ENCODE peak calls at places on chromosomes 3 and 15, in four cellular contexts. One of them, this sample, is unnamed.

GRCh38 chr15:82263350-82263749 is 732 bp downstream of the SAXO2 start:
- DNase-seq in colonic mucosa: peak; percentile 27
- DNase-seq in OCI-LY7: no peak
- DNase-seq in HCT116: no peak
- DNase-seq in this sample: peak; percentile 36

GRCh38 chr15:89016549-89017041 is 71.7 kb upstream of the ABHD2 start:
- DNase-seq in colonic mucosa: no peak
- DNase-seq in OCI-LY7: no peak
- DNase-seq in HCT116: peak; percentile 23
- DNase-seq in this sample: no peak

GRCh38 chr3:171745577-171746319 is 64.5 kb downstream of the PLD1 start:
- DNase-seq in colonic mucosa: no peak
- DNase-seq in OCI-LY7: no peak
- DNase-seq in HCT116: no peak
- DNase-seq in this sample: no peak

GRCh38 chr3:160885791-160886286 is 129.8 kb downstream of the PPM1L start:
- DNase-seq in colonic mucosa: peak; percentile 60
- DNase-seq in OCI-LY7: no peak
- DNase-seq in HCT116: no peak
- DNase-seq in this sample: no peak

GRCh38 chr15:56442354-56442753 is 22.6 kb downstream of the MNS1 start:
- DNase-seq in colonic mucosa: no peak
- DNase-seq in OCI-LY7: no peak
- DNase-seq in HCT116: no peak
- DNase-seq in this sample: no peak

GRCh38 chr3:137669519-137670060 is 94.5 kb upstream of the SOX14 start:
- DNase-seq in colonic mucosa: no peak
- DNase-seq in OCI-LY7: no peak
- DNase-seq in HCT116: no peak
- DNase-seq in this sample: no peak

GRCh38 chr3:134606033-134607025 is 44.5 kb downstream of the KY start:
- DNase-seq in colonic mucosa: peak; percentile 19
- DNase-seq in OCI-LY7: no peak
- DNase-seq in HCT116: no peak
- DNase-seq in this sample: no peak

GRCh38 chr3:185880600-185880999 is 55.8 kb upstream of the IGF2BP2 start:
- DNase-seq in colonic mucosa: no peak
- DNase-seq in OCI-LY7: no peak
- DNase-seq in HCT116: no peak
- DNase-seq in this sample: no peak

GRCh38 chr3:125375950-125376679 is 990 bp upstream of the ZNF148 start:
- DNase-seq in colonic mucosa: peak; percentile 20
- DNase-seq in OCI-LY7: no peak
- DNase-seq in HCT116: no peak
- DNase-seq in this sample: no peak

GRCh38 chr15:57726411-57726810 is 19.9 kb downstream of the POLR2M start:
- DNase-seq in colonic mucosa: no peak
- DNase-seq in OCI-LY7: no peak
- DNase-seq in HCT116: no peak
- DNase-seq in this sample: no peak

GRCh38 chr3:25520926-25521559 is 93.0 kb downstream of the RARB start:
- DNase-seq in colonic mucosa: no peak
- DNase-seq in OCI-LY7: no peak
- DNase-seq in HCT116: no peak
- DNase-seq in this sample: no peak

GRCh38 chr3:182618981-182619591 is 174.2 kb upstream of the ATP11B start:
- DNase-seq in colonic mucosa: no peak
- DNase-seq in OCI-LY7: no peak
- DNase-seq in HCT116: peak; percentile 59
- DNase-seq in this sample: no peak

GRCh38 chr3:182618085-182618732 is 175.1 kb upstream of the ATP11B start:
- DNase-seq in colonic mucosa: no peak
- DNase-seq in OCI-LY7: peak; percentile 77
- DNase-seq in HCT116: no peak
- DNase-seq in this sample: peak; percentile 16

GRCh38 chr3:182622241-182622545 is 171.1 kb upstream of the ATP11B start:
- DNase-seq in colonic mucosa: no peak
- DNase-seq in OCI-LY7: no peak
- DNase-seq in HCT116: no peak
- DNase-seq in this sample: no peak

GRCh38 chr3:182621435-182622240 is 171.7 kb upstream of the ATP11B start:
- DNase-seq in colonic mucosa: no peak
- DNase-seq in OCI-LY7: peak; percentile 28
- DNase-seq in HCT116: no peak
- DNase-seq in this sample: no peak

GRCh38 chr3:182620715-182621434 is 172.4 kb upstream of the ATP11B start:
- DNase-seq in colonic mucosa: no peak
- DNase-seq in OCI-LY7: no peak
- DNase-seq in HCT116: no peak
- DNase-seq in this sample: peak; percentile 22
- H3K27ac ChIP-seq in colonic mucosa: no peak overlapping the region
- H3K27ac ChIP-seq in OCI-LY7: no peak overlapping the region
- H3K27ac ChIP-seq in HCT116: no peak overlapping the region
- H3K27ac ChIP-seq in this sample: no peak overlapping the region

GRCh38 chr3:27380433-27381357 is 11.5 kb upstream of the NEK10 start:
- DNase-seq in colonic mucosa: no peak
- DNase-seq in OCI-LY7: no peak
- DNase-seq in HCT116: no peak
- DNase-seq in this sample: no peak
- H3K36me3 ChIP-seq in colonic mucosa: no peaks in the 10 kb centered on the region
- H3K36me3 ChIP-seq in OCI-LY7: peaks cover 34% of the 10 kb centered on the region
- H3K36me3 ChIP-seq in HCT116: peaks cover 15% of the 10 kb centered on the region
- H3K36me3 ChIP-seq in this sample: no peaks in the 10 kb centered on the region

DNA sequence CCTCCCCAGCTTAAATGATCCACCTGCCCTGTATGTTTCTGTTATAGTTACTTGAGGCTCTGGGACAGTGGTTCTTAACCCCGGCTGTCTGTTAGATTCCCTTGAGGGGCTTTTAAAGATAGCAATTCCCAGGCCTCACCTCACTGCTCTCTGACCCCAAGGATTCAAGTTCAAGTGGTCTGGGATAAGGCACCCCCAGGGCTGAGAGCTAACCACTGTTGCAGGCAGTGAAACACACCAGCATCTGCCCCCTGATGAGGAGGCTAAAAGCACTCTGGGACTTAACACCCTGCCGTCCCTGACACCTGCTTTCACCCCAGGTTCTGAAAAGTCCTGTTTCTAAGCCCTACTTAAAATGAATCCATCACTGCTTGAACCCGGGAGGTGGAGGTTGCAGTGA is 103.7 kb downstream of the LRRK1 start:
- DNase-seq in colonic mucosa: peak; percentile 11
- DNase-seq in OCI-LY7: no peak
- DNase-seq in HCT116: no peak
- DNase-seq in this sample: no peak
- H3K27ac ChIP-seq in colonic mucosa: peak overlapping the region; percentile 40
- H3K27ac ChIP-seq in OCI-LY7: no peak overlapping the region
- H3K27ac ChIP-seq in HCT116: no peak overlapping the region
- H3K27ac ChIP-seq in this sample: no peak overlapping the region

DNA sequence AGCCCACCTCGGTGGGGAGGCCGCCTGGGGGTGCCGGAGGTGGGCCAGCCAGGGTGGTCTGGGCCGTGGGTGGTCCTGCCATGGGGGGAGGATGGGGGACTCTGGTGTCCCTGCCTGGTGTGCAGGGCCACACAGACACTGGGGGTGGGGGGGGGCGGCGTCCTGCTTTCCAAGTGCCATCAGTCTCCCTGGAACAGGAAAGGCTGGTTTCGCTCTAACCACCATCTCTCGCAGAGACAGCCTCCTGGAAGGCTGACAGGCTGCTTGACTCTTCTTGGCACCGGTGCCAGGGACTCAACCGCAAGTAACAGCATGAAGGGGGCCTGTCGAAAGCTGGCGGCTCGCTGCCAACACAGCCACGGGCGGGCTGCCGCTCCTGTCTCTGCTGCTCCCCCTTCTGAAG is 40.3 kb downstream of the RGMA start:
- DNase-seq in colonic mucosa: no peak
- DNase-seq in OCI-LY7: no peak
- DNase-seq in HCT116: no peak
- DNase-seq in this sample: no peak
- H3K36me3 ChIP-seq in colonic mucosa: no peaks in the 10 kb centered on the region
- H3K36me3 ChIP-seq in OCI-LY7: no peaks in the 10 kb centered on the region
- H3K36me3 ChIP-seq in HCT116: no peaks in the 10 kb centered on the region
- H3K36me3 ChIP-seq in this sample: no peaks in the 10 kb centered on the region

GRCh38 chr3:5023777-5024346 is 44.6 kb downstream of the BHLHE40 start:
- DNase-seq in colonic mucosa: no peak
- DNase-seq in OCI-LY7: no peak
- DNase-seq in HCT116: no peak
- DNase-seq in this sample: no peak

GRCh38 chr3:5021571-5022092 is 42.4 kb downstream of the BHLHE40 start:
- DNase-seq in colonic mucosa: no peak
- DNase-seq in OCI-LY7: no peak
- DNase-seq in HCT116: peak; percentile 80
- DNase-seq in this sample: no peak

GRCh38 chr3:5022187-5022965 is 43.1 kb downstream of the BHLHE40 start:
- DNase-seq in colonic mucosa: no peak
- DNase-seq in OCI-LY7: no peak
- DNase-seq in HCT116: no peak
- DNase-seq in this sample: no peak

GRCh38 chr3:5021116-5021515 is 41.9 kb downstream of the BHLHE40 start:
- DNase-seq in colonic mucosa: no peak
- DNase-seq in OCI-LY7: no peak
- DNase-seq in HCT116: no peak
- DNase-seq in this sample: no peak

GRCh38 chr3:5022966-5023776 is 43.9 kb downstream of the BHLHE40 start:
- DNase-seq in colonic mucosa: no peak
- DNase-seq in OCI-LY7: no peak
- DNase-seq in HCT116: peak; percentile 97
- DNase-seq in this sample: no peak
- H3K27ac ChIP-seq in colonic mucosa: no peak overlapping the region
- H3K27ac ChIP-seq in OCI-LY7: no peak overlapping the region
- H3K27ac ChIP-seq in HCT116: peak overlapping the region; percentile 68
- H3K27ac ChIP-seq in this sample: no peak overlapping the region